ENCODE peak calls at places on chromosomes 5 and 9, in six cellular contexts. E, A, J, I, N and O are unnamed samples.

GRCh38 chr5:179833056-179833708 is 12.5 kb downstream of the SQSTM1 start:
- DNase-seq in J (no peak), I (no peak), A (no peak), N (no peak), E (no peak), O (no peak)

GRCh38 chr9:122016789-122017188 is 76.3 kb downstream of the TTLL11 start:
- DNase-seq in A (no peak), E (no peak), I (peak), N (no peak), J (no peak), O (no peak)

GRCh38 chr5:135308752-135309151 is 90.3 kb downstream of the MACROH2A1 start:
- DNase-seq in E (no peak), A (no peak), J (no peak), I (no peak), N (no peak), O (peak)

GRCh38 chr9:3498691-3499090 is 27.1 kb downstream of the RFX3 start:
- DNase-seq in I (no peak), A (peak), E (no peak), N (no peak), J (no peak), O (no peak)

GRCh38 chr9:134127616-134128015 is 8.3 kb upstream of the WDR5 start:
- DNase-seq in E (no peak), N (no peak), I (no peak), J (no peak), A (no peak), O (no peak)

GRCh38 chr9:120710110-120710981 is 3.9 kb downstream of the MEGF9 start:
- DNase-seq in I (peak), N (peak), J (no peak), E (no peak), A (peak), O (peak)

GRCh38 chr9:104850771-104851170 is 77.2 kb downstream of the ABCA1 start:
- DNase-seq in J (no peak), N (no peak), I (no peak), E (no peak), A (no peak), O (no peak)

GRCh38 chr9:3674561-3674960 is 148.8 kb upstream of the RFX3 start:
- DNase-seq in N (no peak), E (no peak), I (no peak), J (no peak), A (no peak), O (no peak)

GRCh38 chr9:33263131-33263935 is 1.2 kb downstream of the BAG1 start:
- DNase-seq in E (no peak), A (no peak), I (no peak), J (no peak), N (peak), O (peak)